ENCODE peak calls at places on chromosomes 16 and 17, in seven cellular contexts. One of them, this sample, is unnamed.

GRCh38 chr17:2175294-2175628 is 120.4 kb downstream of the HIC1 start:
- DNase-seq in stimulated activated CD4-positive, alpha-beta T cell treated with anti-CD3 and anti-CD28 coated beads, Interleukin-1b, Interleukin-23, amount 100 ng/mL, for 1 hour: no peak
- DNase-seq in lower lobe of right lung: no peak
- DNase-seq in posterior vena cava: no peak
- DNase-seq in cardiac fibroblast: no peak
- DNase-seq in GM12865: no peak
- DNase-seq in NCI-H1436: no peak
- DNase-seq in this sample: no peak

GRCh38 chr16:87185983-87186382 is 131.2 kb downstream of the C16orf95 start:
- DNase-seq in stimulated activated CD4-positive, alpha-beta T cell treated with anti-CD3 and anti-CD28 coated beads, Interleukin-1b, Interleukin-23, amount 100 ng/mL, for 1 hour: no peak
- DNase-seq in lower lobe of right lung: no peak
- DNase-seq in posterior vena cava: no peak
- DNase-seq in cardiac fibroblast: no peak
- DNase-seq in GM12865: no peak
- DNase-seq in NCI-H1436: no peak
- DNase-seq in this sample: no peak

GRCh38 chr17:72466199-72466598 is 345.4 kb downstream of the SOX9 start:
- DNase-seq in stimulated activated CD4-positive, alpha-beta T cell treated with anti-CD3 and anti-CD28 coated beads, Interleukin-1b, Interleukin-23, amount 100 ng/mL, for 1 hour: no peak
- DNase-seq in lower lobe of right lung: no peak
- DNase-seq in posterior vena cava: no peak
- DNase-seq in cardiac fibroblast: peak; percentile 73
- DNase-seq in GM12865: peak; percentile 78
- DNase-seq in NCI-H1436: no peak
- DNase-seq in this sample: no peak

GRCh38 chr16:72256398-72257048 is 84.6 kb upstream of the PMFBP1 start:
- DNase-seq in stimulated activated CD4-positive, alpha-beta T cell treated with anti-CD3 and anti-CD28 coated beads, Interleukin-1b, Interleukin-23, amount 100 ng/mL, for 1 hour: no peak
- DNase-seq in lower lobe of right lung: no peak
- DNase-seq in posterior vena cava: no peak
- DNase-seq in cardiac fibroblast: peak; percentile 89
- DNase-seq in GM12865: no peak
- DNase-seq in NCI-H1436: no peak
- DNase-seq in this sample: no peak

GRCh38 chr17:55005520-55005919 is 37.0 kb downstream of the STXBP4 start:
- DNase-seq in stimulated activated CD4-positive, alpha-beta T cell treated with anti-CD3 and anti-CD28 coated beads, Interleukin-1b, Interleukin-23, amount 100 ng/mL, for 1 hour: no peak
- DNase-seq in lower lobe of right lung: no peak
- DNase-seq in posterior vena cava: no peak
- DNase-seq in cardiac fibroblast: peak; percentile 43
- DNase-seq in GM12865: peak; percentile 56
- DNase-seq in NCI-H1436: no peak
- DNase-seq in this sample: no peak

GRCh38 chr16:4021070-4021779 is 95.0 kb downstream of the ADCY9 start:
- DNase-seq in stimulated activated CD4-positive, alpha-beta T cell treated with anti-CD3 and anti-CD28 coated beads, Interleukin-1b, Interleukin-23, amount 100 ng/mL, for 1 hour: no peak
- DNase-seq in lower lobe of right lung: peak; percentile 86
- DNase-seq in posterior vena cava: no peak
- DNase-seq in cardiac fibroblast: no peak
- DNase-seq in GM12865: no peak
- DNase-seq in NCI-H1436: peak; percentile 78
- DNase-seq in this sample: no peak

GRCh38 chr16:86073763-86074493 is 175.0 kb downstream of the IRF8 start:
- DNase-seq in stimulated activated CD4-positive, alpha-beta T cell treated with anti-CD3 and anti-CD28 coated beads, Interleukin-1b, Interleukin-23, amount 100 ng/mL, for 1 hour: no peak
- DNase-seq in lower lobe of right lung: no peak
- DNase-seq in posterior vena cava: peak; percentile 61
- DNase-seq in cardiac fibroblast: no peak
- DNase-seq in GM12865: no peak
- DNase-seq in NCI-H1436: no peak
- DNase-seq in this sample: no peak

GRCh38 chr17:31437720-31438400 is 46.4 kb downstream of the RAB11FIP4 start:
- DNase-seq in stimulated activated CD4-positive, alpha-beta T cell treated with anti-CD3 and anti-CD28 coated beads, Interleukin-1b, Interleukin-23, amount 100 ng/mL, for 1 hour: no peak
- DNase-seq in lower lobe of right lung: no peak
- DNase-seq in posterior vena cava: no peak
- DNase-seq in cardiac fibroblast: no peak
- DNase-seq in GM12865: no peak
- DNase-seq in NCI-H1436: no peak
- DNase-seq in this sample: no peak

GRCh38 chr16:28090646-28091377 is 27.3 kb upstream of the GSG1L start:
- DNase-seq in stimulated activated CD4-positive, alpha-beta T cell treated with anti-CD3 and anti-CD28 coated beads, Interleukin-1b, Interleukin-23, amount 100 ng/mL, for 1 hour: no peak
- DNase-seq in lower lobe of right lung: no peak
- DNase-seq in posterior vena cava: peak; percentile 57
- DNase-seq in cardiac fibroblast: peak; percentile 64
- DNase-seq in GM12865: no peak
- DNase-seq in NCI-H1436: no peak
- DNase-seq in this sample: no peak

GRCh38 chr16:68064791-68065365 is 20.3 kb upstream of the NFATC3 start:
- DNase-seq in stimulated activated CD4-positive, alpha-beta T cell treated with anti-CD3 and anti-CD28 coated beads, Interleukin-1b, Interleukin-23, amount 100 ng/mL, for 1 hour: no peak
- DNase-seq in lower lobe of right lung: peak; percentile 86
- DNase-seq in posterior vena cava: peak; percentile 86
- DNase-seq in cardiac fibroblast: peak; percentile 86
- DNase-seq in GM12865: peak; percentile 71
- DNase-seq in NCI-H1436: peak; percentile 24
- DNase-seq in this sample: no peak

GRCh38 chr16:56093055-56093454 is 98.2 kb upstream of the GNAO1 start:
- DNase-seq in stimulated activated CD4-positive, alpha-beta T cell treated with anti-CD3 and anti-CD28 coated beads, Interleukin-1b, Interleukin-23, amount 100 ng/mL, for 1 hour: no peak
- DNase-seq in lower lobe of right lung: no peak
- DNase-seq in posterior vena cava: no peak
- DNase-seq in cardiac fibroblast: no peak
- DNase-seq in GM12865: no peak
- DNase-seq in NCI-H1436: no peak
- DNase-seq in this sample: no peak

GRCh38 chr17:63780928-63781327 is 7.0 kb downstream of the DDX42 start:
- DNase-seq in stimulated activated CD4-positive, alpha-beta T cell treated with anti-CD3 and anti-CD28 coated beads, Interleukin-1b, Interleukin-23, amount 100 ng/mL, for 1 hour: no peak
- DNase-seq in lower lobe of right lung: no peak
- DNase-seq in posterior vena cava: no peak
- DNase-seq in cardiac fibroblast: no peak
- DNase-seq in GM12865: no peak
- DNase-seq in NCI-H1436: no peak
- DNase-seq in this sample: no peak

GRCh38 chr16:5072334-5073278 is 963 bp downstream of the ALG1 start:
- DNase-seq in stimulated activated CD4-positive, alpha-beta T cell treated with anti-CD3 and anti-CD28 coated beads, Interleukin-1b, Interleukin-23, amount 100 ng/mL, for 1 hour: no peak
- DNase-seq in lower lobe of right lung: no peak
- DNase-seq in posterior vena cava: peak; percentile 30
- DNase-seq in cardiac fibroblast: peak; percentile 43
- DNase-seq in GM12865: no peak
- DNase-seq in NCI-H1436: no peak
- DNase-seq in this sample: no peak

GRCh38 chr16:72744064-72744793 is 303.7 kb downstream of the ZFHX3 start:
- DNase-seq in stimulated activated CD4-positive, alpha-beta T cell treated with anti-CD3 and anti-CD28 coated beads, Interleukin-1b, Interleukin-23, amount 100 ng/mL, for 1 hour: no peak
- DNase-seq in lower lobe of right lung: no peak
- DNase-seq in posterior vena cava: no peak
- DNase-seq in cardiac fibroblast: no peak
- DNase-seq in GM12865: no peak
- DNase-seq in NCI-H1436: no peak
- DNase-seq in this sample: no peak

GRCh38 chr16:85641305-85641704 is 28.2 kb downstream of the GSE1 start:
- DNase-seq in stimulated activated CD4-positive, alpha-beta T cell treated with anti-CD3 and anti-CD28 coated beads, Interleukin-1b, Interleukin-23, amount 100 ng/mL, for 1 hour: no peak
- DNase-seq in lower lobe of right lung: no peak
- DNase-seq in posterior vena cava: no peak
- DNase-seq in cardiac fibroblast: no peak
- DNase-seq in GM12865: no peak
- DNase-seq in NCI-H1436: no peak
- DNase-seq in this sample: no peak

GRCh38 chr16:27746076-27746855 is 196.3 kb downstream of the KATNIP start:
- DNase-seq in stimulated activated CD4-positive, alpha-beta T cell treated with anti-CD3 and anti-CD28 coated beads, Interleukin-1b, Interleukin-23, amount 100 ng/mL, for 1 hour: no peak
- DNase-seq in lower lobe of right lung: no peak
- DNase-seq in posterior vena cava: no peak
- DNase-seq in cardiac fibroblast: no peak
- DNase-seq in GM12865: no peak
- DNase-seq in NCI-H1436: no peak
- DNase-seq in this sample: no peak

GRCh38 chr16:70380205-70380918 is 33.7 kb downstream of the DDX19A start:
- DNase-seq in stimulated activated CD4-positive, alpha-beta T cell treated with anti-CD3 and anti-CD28 coated beads, Interleukin-1b, Interleukin-23, amount 100 ng/mL, for 1 hour: peak; percentile 16
- DNase-seq in lower lobe of right lung: peak; percentile 63
- DNase-seq in posterior vena cava: peak; percentile 91
- DNase-seq in cardiac fibroblast: peak; percentile 72
- DNase-seq in GM12865: peak; percentile 79
- DNase-seq in NCI-H1436: no peak
- DNase-seq in this sample: no peak

GRCh38 chr16:47377156-47377555 is 83.7 kb downstream of the ITFG1 start:
- DNase-seq in stimulated activated CD4-positive, alpha-beta T cell treated with anti-CD3 and anti-CD28 coated beads, Interleukin-1b, Interleukin-23, amount 100 ng/mL, for 1 hour: no peak
- DNase-seq in lower lobe of right lung: no peak
- DNase-seq in posterior vena cava: no peak
- DNase-seq in cardiac fibroblast: no peak
- DNase-seq in GM12865: no peak
- DNase-seq in NCI-H1436: no peak
- DNase-seq in this sample: no peak

This sample was measured in omental fat pad.